ENCODE peak calls at places on chromosomes 2 and 18, in ten cellular contexts. P is sigmoid colon; Z is activated CD4-positive, alpha-beta T cell treated with anti-CD3 and anti-CD28 coated beads, Interleukin-2, amount 50 U/mL, for 1 hour; M is stromal cell of bone marrow; O is amniotic stem cell; E is stimulated activated CD4-positive, alpha-beta T cell treated with anti-CD3 and anti-CD28 coated beads, Interleukin-4, amount 100 ng/mL, for 4 hours; U is Daoy; R is HCEC 1CT; S is T-helper 9 cell; J is COR-L47. N is an unnamed sample.

GRCh38 chr2:140714586-140714985 is 1416.2 kb downstream of the LRP1B start:
- DNase-seq in R (peak), J (no peak), P (no peak), U (no peak), S (no peak), O (no peak), E (no peak), Z (no peak), M (no peak), N (no peak)

GRCh38 chr2:1647417-1648240 is 96.7 kb downstream of the PXDN start:
- DNase-seq in Z (no peak), O (no peak), R (no peak), U (peak), E (no peak), M (no peak), S (no peak), P (peak), J (no peak), N (no peak)

GRCh38 chr18:74861154-74861553 is 263.5 kb downstream of the ZNF407 start:
- DNase-seq in P (no peak), O (no peak), R (no peak), J (no peak), M (no peak), E (no peak), S (no peak), U (no peak), Z (no peak), N (no peak)

GRCh38 chr2:12317853-12318426 is 398.8 kb upstream of the TRIB2 start:
- DNase-seq in M (peak), S (no peak), Z (no peak), U (peak), J (no peak), E (no peak), P (no peak), R (peak), O (peak), N (peak)

GRCh38 chr18:54946149-54946581 is 13.1 kb downstream of the CCDC68 start:
- DNase-seq in O (no peak), P (no peak), J (no peak), S (no peak), Z (no peak), U (peak), M (no peak), E (no peak), R (peak), N (no peak)

GRCh38 chr2:58900664-58901063 is 659.5 kb upstream of the FANCL start:
- DNase-seq in E (no peak), S (no peak), M (no peak), R (no peak), P (no peak), J (no peak), Z (no peak), U (no peak), O (no peak), N (no peak)

GRCh38 chr2:185785851-185786473 is 47.4 kb downstream of the FSIP2 start:
- DNase-seq in P (no peak), S (no peak), O (no peak), Z (no peak), M (peak), R (peak), E (no peak), U (no peak), J (no peak), N (no peak)

GRCh38 chr2:37643102-37644078 is 28.1 kb downstream of the CDC42EP3 start:
- DNase-seq in R (no peak), E (no peak), U (no peak), J (peak), S (no peak), M (no peak), O (no peak), Z (no peak), P (no peak), N (no peak)

GRCh38 chr2:233976087-233976486 is 58.9 kb downstream of the TRPM8 start:
- DNase-seq in J (no peak), R (no peak), S (no peak), O (no peak), E (no peak), Z (no peak), U (no peak), M (no peak), P (no peak), N (no peak)

GRCh38 chr18:73007195-73007934 is 139.6 kb upstream of the NETO1 start:
- DNase-seq in R (no peak), M (no peak), P (no peak), Z (no peak), E (no peak), S (no peak), U (no peak), O (no peak), J (no peak), N (no peak)

GRCh38 chr2:172912245-172912644 is 163.4 kb upstream of the MAP3K20 start:
- DNase-seq in U (no peak), M (no peak), S (no peak), R (no peak), P (no peak), J (no peak), Z (no peak), O (no peak), E (no peak), N (no peak)

GRCh38 chr2:215397632-215398341 is 38.1 kb downstream of the FN1 start:
- DNase-seq in S (no peak), P (no peak), J (no peak), U (no peak), Z (no peak), M (no peak), E (no peak), O (no peak), R (no peak), N (no peak)

GRCh38 chr18:54119524-54120019 is 104.9 kb downstream of the MBD2 start:
- DNase-seq in O (peak), E (no peak), S (no peak), M (peak), J (peak), R (peak), U (peak), Z (no peak), P (no peak), N (peak)

GRCh38 chr2:240310645-240311044 is 124.8 kb upstream of the GPC1 start:
- DNase-seq in O (no peak), U (no peak), R (no peak), P (no peak), M (no peak), S (no peak), E (no peak), J (no peak), Z (no peak), N (no peak)

GRCh38 chr2:136527560-136527959 is 237.8 kb upstream of the THSD7B start:
- DNase-seq in P (no peak), R (peak), E (no peak), S (no peak), O (no peak), U (no peak), M (no peak), J (no peak), Z (no peak), N (no peak)

GRCh38 chr2:64913357-64913869 is 75.8 kb upstream of the SLC1A4 start:
- DNase-seq in U (peak), M (no peak), E (no peak), Z (no peak), S (no peak), R (no peak), J (peak), O (no peak), P (no peak), N (no peak)

GRCh38 chr18:69948919-69949537 is 1.4 kb upstream of the CD226 start:
- DNase-seq in P (peak), J (no peak), O (no peak), M (no peak), U (no peak), S (no peak), R (no peak), Z (no peak), E (peak), N (no peak)

GRCh38 chr2:22375094-22375493 is 1009.9 kb upstream of the KLHL29 start:
- DNase-seq in R (no peak), E (no peak), J (no peak), P (no peak), S (no peak), Z (no peak), M (no peak), U (no peak), O (no peak), N (no peak)

GRCh38 chr18:46705521-46705920 is 48.5 kb upstream of the LOXHD1 start:
- DNase-seq in S (no peak), P (no peak), R (no peak), Z (no peak), U (no peak), J (no peak), M (no peak), E (no peak), O (no peak), N (no peak)

GRCh38 chr2:242010567-242011513 is 141.3 kb downstream of the RTP5 start:
- DNase-seq in O (no peak), S (no peak), Z (peak), P (peak), M (no peak), E (no peak), U (no peak), J (no peak), R (no peak), N (no peak)

GRCh38 chr18:24786027-24786426 is 325.6 kb downstream of the HRH4 start:
- DNase-seq in U (no peak), M (no peak), R (no peak), J (no peak), P (no peak), S (no peak), Z (no peak), E (no peak), O (no peak), N (no peak)

GRCh38 chr18:5197032-5197434 is at the start of gene AKAIN1:
- DNase-seq in S (no peak), J (peak), E (no peak), R (no peak), Z (peak), U (peak), M (peak), P (no peak), O (no peak), N (peak)

GRCh38 chr2:7929276-7929675 is 752.6 kb upstream of the ID2 start:
- DNase-seq in R (no peak), S (no peak), E (no peak), M (no peak), O (no peak), U (no peak), J (no peak), Z (no peak), P (no peak), N (no peak)

GRCh38 chr2:96329416-96329815 is 4.3 kb downstream of the ITPRIPL1 start:
- DNase-seq in J (peak), P (no peak), U (peak), S (no peak), O (no peak), Z (no peak), M (peak), E (no peak), R (peak), N (peak)

GRCh38 chr2:103859238-103859637 is 994.7 kb upstream of the POU3F3 start:
- DNase-seq in E (no peak), J (no peak), R (no peak), S (no peak), M (no peak), O (no peak), P (no peak), Z (no peak), U (no peak), N (no peak)

GRCh38 chr2:194618432-194618831 is 1038.6 kb upstream of the SLC39A10 start:
- DNase-seq in M (no peak), Z (no peak), S (no peak), R (no peak), J (no peak), P (no peak), U (no peak), O (no peak), E (no peak), N (no peak)

GRCh38 chr2:3679180-3679579 is 21.2 kb downstream of the ALLC start:
- DNase-seq in Z (no peak), E (no peak), S (no peak), P (no peak), U (no peak), J (no peak), M (no peak), R (no peak), O (no peak), N (no peak)

N was measured in fibroblast of the conjunctiva.